ENCODE peak calls at places on chromosomes 12 and 14, in six cellular contexts. F is left lung, T is body of pancreas, Y is heart right ventricle, N is astrocyte, I is stomach. Z is an unnamed sample.

GRCh38 chr12:70190252-70191010 is 52.8 kb upstream of the CNOT2 start:
- DNase-seq in F (no peak), T (no peak), Y (no peak), N (peak; percentile 22), I (no peak), Z (no peak)

GRCh38 chr14:69704319-69704718 is 62.6 kb upstream of the SRSF5 start:
- DNase-seq in F (no peak), T (no peak), Y (no peak), N (no peak), I (no peak), Z (no peak)

GRCh38 chr12:99567072-99567471 is 80.5 kb upstream of the GARIN6 start:
- DNase-seq in F (no peak), T (no peak), Y (no peak), N (no peak), I (no peak), Z (no peak)

GRCh38 chr12:115423546-115423987 is 739.6 kb upstream of the TBX3 start:
- DNase-seq in F (no peak), T (no peak), Y (no peak), N (no peak), I (no peak), Z (no peak)

GRCh38 chr12:12387521-12387920 is 30.6 kb downstream of the BORCS5 start:
- DNase-seq in F (no peak), T (no peak), Y (no peak), N (peak; percentile 68), I (no peak), Z (peak; percentile 28)

GRCh38 chr12:70648831-70649230 is 11.6 kb upstream of the PTPRB start:
- DNase-seq in F (no peak), T (no peak), Y (no peak), N (peak; percentile 90), I (no peak), Z (no peak)

GRCh38 chr14:68140111-68140741 is 320.6 kb downstream of the RAD51B start:
- DNase-seq in F (no peak), T (peak; percentile 44), Y (peak; percentile 72), N (peak; percentile 100), I (peak; percentile 38), Z (peak; percentile 98)

GRCh38 chr12:20220339-20220738 is 148.0 kb upstream of the PDE3A start:
- DNase-seq in F (no peak), T (no peak), Y (no peak), N (peak; percentile 31), I (no peak), Z (no peak)

GRCh38 chr14:44846232-44846824 is 115.4 kb downstream of the KLHL28 start:
- DNase-seq in F (no peak), T (no peak), Y (no peak), N (no peak), I (no peak), Z (no peak)

GRCh38 chr14:59101441-59101840 is 87.0 kb upstream of the DAAM1 start:
- DNase-seq in F (no peak), T (no peak), Y (no peak), N (peak; percentile 96), I (no peak), Z (no peak)

GRCh38 chr14:36553650-36554260 is 28.7 kb downstream of the NKX2-8 start:
- DNase-seq in F (no peak), T (peak; percentile 32), Y (no peak), N (peak; percentile 22), I (no peak), Z (no peak)

GRCh38 chr14:22225526-22226133 is 363.4 kb downstream of the DAD1 start:
- DNase-seq in F (no peak), T (no peak), Y (no peak), N (peak; percentile 78), I (no peak), Z (no peak)

GRCh38 chr12:72012874-72013273 is 74.2 kb downstream of the TPH2 start:
- DNase-seq in F (no peak), T (no peak), Y (no peak), N (no peak), I (no peak), Z (no peak)

GRCh38 chr14:34713681-34714319 is 593 bp downstream of the CFL2 start:
- DNase-seq in F (no peak), T (peak; percentile 33), Y (peak; percentile 49), N (peak; percentile 83), I (peak; percentile 27), Z (peak; percentile 59)

GRCh38 chr14:31286456-31287293 is 79.1 kb upstream of the HECTD1 start:
- DNase-seq in F (no peak), T (peak; percentile 25), Y (no peak), N (no peak), I (no peak), Z (no peak)

GRCh38 chr14:22432348-22432976 is 156.6 kb downstream of the DAD1 start:
- DNase-seq in F (no peak), T (peak; percentile 68), Y (peak; percentile 66), N (peak; percentile 92), I (peak; percentile 65), Z (peak; percentile 90)

GRCh38 chr12:111753144-111753881 is 13.4 kb upstream of the ALDH2 start:
- DNase-seq in F (peak; percentile 90), T (peak; percentile 80), Y (peak; percentile 65), N (no peak), I (peak; percentile 67), Z (no peak)

GRCh38 chr12:112932485-112933151 is 5.7 kb upstream of the OAS3 start:
- DNase-seq in F (no peak), T (no peak), Y (no peak), N (no peak), I (no peak), Z (no peak)

GRCh38 chr12:131511391-131511802 is 199.5 kb upstream of the SFSWAP start:
- DNase-seq in F (no peak), T (no peak), Y (no peak), N (peak; percentile 2), I (no peak), Z (peak; percentile 7)

GRCh38 chr14:85535916-85536834 is 6.2 kb downstream of the FLRT2 start:
- DNase-seq in F (no peak), T (no peak), Y (no peak), N (peak; percentile 48), I (no peak), Z (no peak)

GRCh38 chr14:74647834-74648361 is 35.9 kb upstream of the LTBP2 start:
- DNase-seq in F (no peak), T (peak; percentile 33), Y (no peak), N (no peak), I (peak; percentile 34), Z (no peak)

GRCh38 chr12:15767301-15767700 is 21.9 kb downstream of the EPS8 start:
- DNase-seq in F (no peak), T (no peak), Y (no peak), N (no peak), I (no peak), Z (no peak)

GRCh38 chr14:96146131-96146771 is 58.4 kb upstream of the BDKRB2 start:
- DNase-seq in F (no peak), T (peak; percentile 23), Y (no peak), N (peak; percentile 90), I (peak; percentile 61), Z (no peak)

GRCh38 chr12:112503521-112503920 is 84.8 kb downstream of the PTPN11 start:
- DNase-seq in F (no peak), T (no peak), Y (no peak), N (no peak), I (no peak), Z (no peak)

GRCh38 chr14:24291446-24292117 is 8.0 kb downstream of the DHRS1 start:
- DNase-seq in F (no peak), T (no peak), Y (no peak), N (no peak), I (no peak), Z (no peak)

GRCh38 chr12:34296143-34297041 is 274.1 kb downstream of the ALG10 start:
- DNase-seq in F (peak; percentile 46), T (no peak), Y (no peak), N (no peak), I (no peak), Z (no peak)

GRCh38 chr12:29726321-29726692 is 57.4 kb downstream of the TMTC1 start:
- DNase-seq in F (no peak), T (no peak), Y (peak; percentile 26), N (peak; percentile 42), I (no peak), Z (no peak)
- H3K4me3 ChIP-seq in F (no peak overlapping the region), T (no peak overlapping the region), Y (no peak overlapping the region), N (no peak overlapping the region), I (no peak overlapping the region), Z (no peak overlapping the region)

GRCh38 chr12:50234347-50234746 is 49.0 kb downstream of the LIMA1 start:
- DNase-seq in F (no peak), T (no peak), Y (no peak), N (no peak), I (peak; percentile 32), Z (no peak)
- TF ChIP-seq CTCF in F (no peak), T (no peak), Y (no peak), N (no peak), I (no peak), Z (no peak)

GRCh38 chr12:48445538-48445937 is 26.8 kb upstream of the ANP32D start:
- DNase-seq in F (no peak), T (no peak), Y (no peak), N (no peak), I (no peak), Z (no peak)
- H3K27me3 ChIP-seq in F (no peaks in the 10 kb centered on the region), T (no peaks in the 10 kb centered on the region), Y (no peaks in the 10 kb centered on the region), N (no peaks in the 10 kb centered on the region), I (no peaks in the 10 kb centered on the region), Z (no peaks in the 10 kb centered on the region)

GRCh38 chr12:9731797-9732196 is 1.1 kb downstream of the CLECL1 start:
- DNase-seq in F (no peak), T (no peak), Y (no peak), N (no peak), I (no peak), Z (no peak)
- H3K4me3 ChIP-seq in F (no peak overlapping the region), T (no peak overlapping the region), Y (no peak overlapping the region), N (no peak overlapping the region), I (no peak overlapping the region), Z (no peak overlapping the region)

DNA sequence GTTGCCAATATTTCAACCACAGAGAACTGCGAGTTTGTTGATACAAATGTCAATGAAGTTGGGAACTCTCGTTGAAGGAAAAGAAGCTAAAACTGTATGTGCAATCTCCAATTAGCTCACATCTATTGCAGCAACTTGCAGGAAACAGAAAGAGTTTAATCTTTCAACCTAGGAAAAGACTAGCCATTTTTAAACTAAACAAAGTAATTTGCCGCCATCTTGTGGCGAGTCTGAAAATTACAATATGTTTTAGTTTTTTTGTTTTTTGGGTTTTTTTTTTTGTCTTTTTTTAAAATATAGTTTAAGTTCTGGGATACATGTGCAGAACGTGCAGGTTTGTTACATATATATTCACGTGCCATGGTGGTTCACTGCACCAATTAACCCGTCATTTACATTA is 131.2 kb upstream of the FOXG1 start:
- DNase-seq in F (no peak), T (no peak), Y (no peak), N (peak; percentile 14), I (no peak), Z (no peak)
- TF ChIP-seq CTCF in F (no peak), T (peak; percentile 34), Y (no peak), N (peak; percentile 65), I (peak; percentile 24), Z (peak; percentile 31)

GRCh38 chr12:122868471-122869177 is 27.3 kb downstream of the VPS37B start:
- DNase-seq in F (no peak), T (no peak), Y (no peak), N (no peak), I (peak; percentile 26), Z (no peak)
- H3K27me3 ChIP-seq in F (no peaks in the 10 kb centered on the region), T (no peaks in the 10 kb centered on the region), Y (no peaks in the 10 kb centered on the region), N (no peaks in the 10 kb centered on the region), I (no peaks in the 10 kb centered on the region), Z (no peaks in the 10 kb centered on the region)

DNA sequence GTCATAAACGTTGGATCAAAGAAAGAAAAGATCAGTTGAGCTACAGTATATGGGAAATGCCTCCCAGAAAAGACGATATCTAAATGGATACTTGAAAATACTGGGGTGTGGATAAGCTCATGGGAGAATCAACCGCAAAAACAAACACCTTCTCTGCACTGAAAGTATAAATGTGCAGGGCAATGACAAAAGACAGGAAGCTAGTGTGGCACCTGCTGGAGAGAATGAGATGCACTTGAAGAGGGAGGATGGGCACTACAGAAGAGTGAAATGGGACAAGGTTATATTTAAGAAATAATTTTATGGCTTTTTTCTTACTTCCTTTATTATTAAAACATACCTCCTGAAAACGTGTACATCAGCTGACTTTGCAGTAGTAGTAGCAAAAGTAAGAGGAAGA is 153.7 kb downstream of the PRKD1 start:
- DNase-seq in F (no peak), T (no peak), Y (no peak), N (no peak), I (no peak), Z (no peak)
- H3K4me3 ChIP-seq in F (no peak overlapping the region), T (no peak overlapping the region), Y (no peak overlapping the region), N (no peak overlapping the region), I (no peak overlapping the region), Z (no peak overlapping the region)

Z was measured in kidney epithelial cell.